ENCODE peak calls at places on chromosomes 4 and X, in five cellular contexts. V is breast epithelium, Z is GM23338, G is left lung, J is BJ. L is an unnamed sample.

GRCh38 chr4:53841711-53842110 is 222.7 kb downstream of the CHIC2 start:
- DNase-seq in Z (no peak), G (no peak), V (no peak), J (no peak), L (no peak)

GRCh38 chr4:7398104-7398423 is 36.7 kb downstream of the PSAPL1 start:
- DNase-seq in Z (no peak), J (no peak), G (peak), V (peak), L (peak)

GRCh38 chr4:139905489-139905888 is 239.9 kb downstream of the MGST2 start:
- DNase-seq in Z (no peak), J (no peak), V (no peak), G (no peak), L (no peak)

GRCh38 chr4:153467154-153467896 is 1.2 kb downstream of the TMEM131L start:
- DNase-seq in J (no peak), V (peak), Z (peak), G (peak), L (peak)

GRCh38 chr4:32318926-32319325 is 1598.8 kb downstream of the PCDH7 start:
- DNase-seq in V (no peak), G (peak), Z (no peak), J (no peak), L (no peak)

GRCh38 chr4:123102897-123103489 is 180.6 kb upstream of the NUDT6 start:
- DNase-seq in G (no peak), Z (peak), V (no peak), J (no peak), L (no peak)

GRCh38 chr4:186728631-186729271 is 5.1 kb upstream of the FAT1 start:
- DNase-seq in Z (peak), J (peak), V (no peak), G (no peak), L (no peak)

GRCh38 chr4:115090483-115091075 is 22.8 kb downstream of the NDST4 start:
- DNase-seq in J (no peak), G (no peak), V (no peak), Z (peak), L (no peak)

GRCh38 chrX:8639949-8640348 is 92.0 kb downstream of the ANOS1 start:
- DNase-seq in G (no peak), Z (peak), J (no peak), V (no peak), L (no peak)

GRCh38 chr4:169124661-169125060 is 114.6 kb upstream of the CBR4 start:
- DNase-seq in Z (no peak), J (peak), G (no peak), V (no peak), L (no peak)

GRCh38 chr4:93731448-93731847 is 97.1 kb upstream of the ATOH1 start:
- DNase-seq in J (no peak), G (no peak), Z (peak), V (no peak), L (no peak)

GRCh38 chrX:150693782-150694574 is 782 bp downstream of the MTMR1 start:
- DNase-seq in V (peak), J (peak), Z (peak), G (peak), L (no peak)

GRCh38 chr4:1300466-1301455 is 11.1 kb downstream of the MAEA start:
- DNase-seq in J (no peak), V (no peak), G (peak), Z (no peak), L (peak)

GRCh38 chrX:30005821-30006220 is 209.5 kb upstream of the MAGEB2 start:
- DNase-seq in J (no peak), V (no peak), G (no peak), Z (no peak), L (no peak)

GRCh38 chr4:171117457-171117856 is 695.7 kb upstream of the GALNTL6 start:
- DNase-seq in Z (no peak), J (no peak), G (no peak), V (no peak), L (no peak)

GRCh38 chr4:89915151-89915550 is 20.5 kb downstream of the MMRN1 start:
- DNase-seq in V (no peak), Z (no peak), G (no peak), J (no peak), L (no peak)

GRCh38 chrX:98480606-98481005 is 1596.9 kb downstream of the RPA4 start:
- DNase-seq in Z (no peak), V (no peak), J (no peak), G (no peak), L (no peak)

GRCh38 chr4:67713531-67714247 is 12.7 kb upstream of the UBA6 start:
- DNase-seq in J (no peak), G (no peak), V (no peak), Z (no peak), L (no peak)

GRCh38 chr4:168451744-168452394 is 28.4 kb downstream of the DDX60L start:
- DNase-seq in G (no peak), J (peak), Z (no peak), V (no peak), L (no peak)

GRCh38 chr4:181807771-181808170 is 435.4 kb upstream of the TENM3 start:
- DNase-seq in Z (no peak), J (no peak), G (no peak), V (no peak), L (no peak)
- TF ChIP-seq CTCF in Z (no peak), J (no peak), G (no peak), V (no peak), L (no peak)

GRCh38 chr4:102501176-102501634 is at the start of gene NFKB1:
- DNase-seq in G (peak), V (peak), Z (peak), J (peak), L (peak)
- TF ChIP-seq CTCF in G (no peak), V (no peak), Z (no peak), J (no peak), L (peak)

GRCh38 chrX:54788446-54788845 is 9.6 kb downstream of the ITIH6 start:
- DNase-seq in G (no peak), Z (no peak), J (no peak), V (no peak), L (no peak)

GRCh38 chrX:54785901-54786300 is 12.2 kb downstream of the ITIH6 start:
- DNase-seq in G (no peak), Z (peak), V (no peak), J (no peak), L (no peak)
- TF ChIP-seq CTCF in G (no peak), Z (peak), V (no peak), J (peak), L (no peak)

GRCh38 chrX:54786972-54787371 is 11.1 kb downstream of the ITIH6 start:
- DNase-seq in G (no peak), J (no peak), V (no peak), Z (peak), L (no peak)
- TF ChIP-seq CTCF in G (no peak), J (no peak), V (no peak), Z (peak), L (no peak)

GRCh38 chr4:110193822-110194761 is 4.3 kb downstream of the ELOVL6 start:
- DNase-seq in G (peak), V (peak), J (no peak), Z (peak), L (peak)

GRCh38 chr4:110197421-110198398 is 705 bp downstream of the ELOVL6 start:
- DNase-seq in J (no peak), V (no peak), Z (peak), G (peak), L (peak)

GRCh38 chr4:110196871-110197420 is 1.5 kb downstream of the ELOVL6 start:
- DNase-seq in J (no peak), G (no peak), V (peak), Z (peak), L (no peak)

GRCh38 chr4:110195561-110196205 is 2.7 kb downstream of the ELOVL6 start:
- DNase-seq in G (no peak), V (no peak), Z (no peak), J (no peak), L (no peak)

DNA sequence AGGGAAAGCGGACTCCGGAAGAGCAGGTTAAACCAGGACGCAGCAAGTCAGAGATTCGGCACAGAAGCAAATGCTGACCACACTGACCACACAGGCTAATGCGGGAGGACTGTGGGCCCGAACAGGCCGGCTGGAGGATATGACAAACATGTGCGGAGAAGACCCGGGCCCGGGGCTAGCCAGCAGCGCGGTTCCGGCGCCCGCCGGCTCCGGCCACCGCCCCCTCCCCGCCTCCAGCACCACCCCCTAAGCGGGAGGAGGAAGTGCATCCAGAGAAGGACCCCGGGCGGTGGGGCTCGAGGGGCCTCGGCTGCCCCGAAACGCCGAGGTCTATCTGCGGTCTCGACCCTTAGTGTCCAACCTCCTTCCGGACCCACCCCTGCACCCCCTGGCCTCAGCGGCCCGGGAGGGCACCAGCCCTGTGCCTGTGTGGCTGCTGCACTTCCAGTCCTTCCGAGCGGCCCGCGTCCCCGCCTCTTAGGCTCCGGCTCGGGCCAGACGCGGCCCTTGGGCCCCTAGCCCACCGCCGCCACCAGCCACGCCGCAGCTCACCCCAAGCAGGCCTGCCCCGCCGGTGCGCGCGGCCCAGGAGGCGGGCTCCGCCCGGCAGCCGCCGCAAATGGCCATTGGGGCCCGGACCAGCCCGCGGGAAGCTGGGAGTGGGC is 2.1 kb downstream of the ELOVL6 start:
- DNase-seq in Z (peak), J (no peak), V (no peak), G (peak), L (peak)
- TF ChIP-seq CTCF in Z (no peak), J (no peak), V (no peak), G (no peak), L (no peak)

GRCh38 chr4:152352215-152352614 is 183.7 kb downstream of the FBXW7 start:
- DNase-seq in Z (no peak), J (no peak), V (no peak), G (no peak), L (no peak)

GRCh38 chr4:152352645-152353116 is 183.2 kb downstream of the FBXW7 start:
- DNase-seq in V (no peak), Z (peak), G (no peak), J (peak), L (peak)

GRCh38 chr4:152351080-152351479 is 184.8 kb downstream of the FBXW7 start:
- DNase-seq in G (no peak), Z (no peak), V (no peak), J (no peak), L (no peak)

GRCh38 chr4:152346979-152347378 is 188.9 kb downstream of the FBXW7 start:
- DNase-seq in V (no peak), G (no peak), J (no peak), Z (no peak), L (no peak)

GRCh38 chr4:152348670-152349069 is 187.2 kb downstream of the FBXW7 start:
- DNase-seq in V (no peak), Z (peak), G (no peak), J (no peak), L (no peak)
- TF ChIP-seq CTCF in V (no peak), Z (peak), G (no peak), J (peak), L (no peak)

DNA sequence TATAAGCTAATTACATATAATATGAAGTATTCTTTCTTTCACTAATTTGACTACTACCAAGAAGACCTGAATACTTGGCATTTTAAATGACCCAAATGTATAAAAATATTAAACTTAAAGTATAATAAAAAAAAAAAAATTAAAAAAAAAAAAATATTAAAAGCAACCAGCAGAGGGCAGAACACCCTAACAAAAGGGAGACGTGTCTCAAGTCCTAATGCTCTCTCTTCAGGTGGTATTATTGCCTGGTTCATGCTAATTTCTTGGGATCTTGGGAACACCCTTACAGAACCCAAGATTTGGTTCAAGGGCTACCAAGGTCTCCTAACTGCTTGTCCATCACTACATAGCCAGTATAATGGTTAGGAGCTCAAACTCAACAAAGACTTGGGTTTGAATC is 754.8 kb downstream of the RAB28 start:
- DNase-seq in V (no peak), G (no peak), J (no peak), Z (peak), L (no peak)
- TF ChIP-seq CTCF in V (no peak), G (no peak), J (peak), Z (peak), L (no peak)

GRCh38 chr4:118954246-118954645 is 65.6 kb downstream of the SYNPO2 start:
- DNase-seq in V (no peak), G (no peak), Z (no peak), J (no peak), L (no peak)
- TF ChIP-seq CTCF in V (no peak), G (no peak), Z (peak), J (peak), L (no peak)

DNA sequence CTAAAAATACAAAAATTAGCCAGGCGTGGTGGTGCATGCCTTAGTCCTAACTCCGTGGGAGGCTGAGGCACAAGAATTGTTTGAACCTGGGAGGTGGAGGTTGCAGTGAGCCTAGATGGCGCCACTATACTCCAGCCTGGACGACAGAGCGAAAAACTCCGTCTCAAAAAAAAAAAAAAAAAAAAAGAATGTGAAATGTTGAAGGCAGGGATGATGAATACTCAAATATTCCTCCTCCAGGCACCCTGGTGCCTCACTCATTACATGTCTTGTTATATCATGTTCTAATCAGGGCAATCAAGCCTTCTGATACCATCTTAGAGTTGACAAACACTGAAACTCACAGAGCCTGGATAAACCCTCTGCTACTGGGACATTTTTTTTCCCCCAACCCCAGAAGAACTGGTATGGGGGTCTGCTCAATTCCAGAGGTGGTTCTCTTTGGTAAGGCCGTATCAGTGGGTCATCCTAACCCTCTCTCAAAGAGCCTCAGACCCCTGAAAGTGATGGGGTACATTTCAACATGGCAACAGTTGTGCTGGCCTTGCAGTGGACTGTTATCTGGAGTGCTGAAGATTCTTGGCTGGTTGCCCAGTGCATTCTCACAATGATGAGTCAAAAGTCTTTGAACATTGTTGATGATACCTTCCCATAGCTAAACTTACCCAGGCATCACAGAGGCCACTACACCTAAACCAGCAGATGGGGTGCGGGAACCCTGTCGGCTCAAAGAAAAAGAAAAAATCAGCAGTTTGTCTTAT is 2.4 kb upstream of the SH3KBP1 start:
- DNase-seq in V (no peak), J (no peak), G (no peak), Z (no peak), L (no peak)
- TF ChIP-seq CTCF in V (no peak), J (no peak), G (no peak), Z (peak), L (no peak)